ENCODE peak calls at places on chromosomes 16 and 17, in seven cellular contexts. J is A549, C is AG09309, M is tibial artery, A is heart left ventricle, Y is mammary epithelial cell, I is ascending aorta. F is an unnamed sample.

GRCh38 chr16:71353736-71354135 is 4.8 kb upstream of the CALB2 start:
- DNase-seq in J (no peak), C (no peak), M (no peak), A (no peak), Y (no peak), I (no peak), F (no peak)

GRCh38 chr17:1643293-1643998 is 2.1 kb downstream of the SCARF1 start:
- DNase-seq in J (peak), C (no peak), M (no peak), A (no peak), Y (peak), I (no peak), F (no peak)

GRCh38 chr17:63450551-63450950 is 4.4 kb upstream of the CYB561 start:
- DNase-seq in J (no peak), C (no peak), M (no peak), A (no peak), Y (no peak), I (no peak), F (no peak)

GRCh38 chr16:23587726-23588125 is 8.4 kb downstream of the NDUFAB1 start:
- DNase-seq in J (no peak), C (peak), M (no peak), A (no peak), Y (no peak), I (no peak), F (no peak)

GRCh38 chr16:53541326-53541725 is 38.3 kb upstream of the AKTIP start:
- DNase-seq in J (no peak), C (peak), M (no peak), A (no peak), Y (no peak), I (no peak), F (no peak)

GRCh38 chr16:4089811-4090293 is 26.4 kb downstream of the ADCY9 start:
- DNase-seq in J (no peak), C (no peak), M (no peak), A (no peak), Y (no peak), I (no peak), F (no peak)

GRCh38 chr16:30186782-30187555 is 3.6 kb downstream of the CORO1A start:
- DNase-seq in J (peak), C (no peak), M (peak), A (peak), Y (peak), I (peak), F (no peak)

GRCh38 chr16:85641776-85642176 is 28.7 kb downstream of the GSE1 start:
- DNase-seq in J (peak), C (no peak), M (no peak), A (peak), Y (peak), I (peak), F (no peak)

GRCh38 chr16:29990033-29990432 is 5.4 kb downstream of the HIRIP3 start:
- DNase-seq in J (no peak), C (no peak), M (no peak), A (no peak), Y (no peak), I (no peak), F (no peak)

GRCh38 chr16:57575468-57576277 is 33.2 kb downstream of the ADGRG5 start:
- DNase-seq in J (no peak), C (no peak), M (peak), A (no peak), Y (no peak), I (no peak), F (no peak)

GRCh38 chr17:17508019-17508535 is 11.9 kb upstream of the RASD1 start:
- DNase-seq in J (no peak), C (no peak), M (no peak), A (peak), Y (no peak), I (no peak), F (no peak)

GRCh38 chr16:58885528-58886170 is 151.5 kb upstream of the GOT2 start:
- DNase-seq in J (no peak), C (no peak), M (no peak), A (no peak), Y (peak), I (no peak), F (no peak)

GRCh38 chr17:20791626-20792025 is 212.1 kb downstream of the CDRT15L2 start:
- DNase-seq in J (no peak), C (no peak), M (no peak), A (no peak), Y (no peak), I (no peak), F (no peak)

GRCh38 chr17:76547183-76547641 is 7.4 kb downstream of the PRCD start:
- DNase-seq in J (peak), C (no peak), M (peak), A (peak), Y (no peak), I (peak), F (no peak)

GRCh38 chr16:56211471-56211944 is 20.2 kb downstream of the GNAO1 start:
- DNase-seq in J (no peak), C (no peak), M (no peak), A (no peak), Y (no peak), I (no peak), F (no peak)

GRCh38 chr16:66426112-66427035 is 721 bp upstream of the BEAN1 start:
- DNase-seq in J (no peak), C (no peak), M (peak), A (no peak), Y (no peak), I (peak), F (no peak)
- H3K4me3 ChIP-seq in J (peak), C (peak), M (peak), A (peak), Y (peak), I (peak), F (peak)

GRCh38 chr17:75285123-75285522 is 4.1 kb downstream of the SLC25A19 start:
- DNase-seq in J (no peak), C (no peak), M (no peak), A (no peak), Y (no peak), I (no peak), F (no peak)
- TF ChIP-seq CTCF in J (no peak), C (no peak), M (no peak), A (no peak), Y (no peak), I (no peak), F (no peak)

GRCh38 chr17:7589204-7589868 is 558 bp downstream of the SOX15 start:
- DNase-seq in J (peak), C (peak), M (peak), A (peak), Y (peak), I (peak), F (no peak)
- H3K4me3 ChIP-seq in J (no peak), C (peak), M (peak), A (peak), Y (peak), I (peak), F (peak)

GRCh38 chr16:76639685-76640289 is 362.6 kb downstream of the CNTNAP4 start:
- DNase-seq in J (peak), C (no peak), M (no peak), A (no peak), Y (peak), I (no peak), F (peak)
- TF ChIP-seq CTCF in J (peak), C (no peak), M (no peak), A (no peak), Y (peak), I (no peak), F (peak)

DNA sequence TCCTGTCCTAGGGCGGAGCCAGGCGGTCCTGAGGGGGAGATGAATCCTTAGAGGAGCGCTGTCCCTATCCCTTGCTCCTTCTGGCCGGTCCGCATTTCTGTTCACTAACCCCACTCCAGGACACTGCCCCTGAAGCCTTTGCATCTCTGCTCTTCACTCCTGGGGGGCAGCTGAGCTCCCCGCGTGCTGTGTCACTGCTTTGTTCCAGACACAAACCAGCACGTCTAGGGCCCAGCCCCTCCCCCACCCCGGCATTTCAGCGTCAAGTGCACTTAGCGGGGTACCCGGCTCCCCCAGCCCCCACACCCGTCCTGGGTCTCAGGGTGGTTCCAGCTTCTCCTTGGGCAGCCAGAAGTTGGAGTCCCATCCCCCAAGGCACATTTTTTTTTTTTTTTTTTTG is 8.9 kb downstream of the CORO6 start:
- DNase-seq in J (no peak), C (no peak), M (peak), A (peak), Y (no peak), I (no peak), F (no peak)
- H3K4me3 ChIP-seq in J (peak), C (peak), M (peak), A (peak), Y (no peak), I (peak), F (peak)

DNA sequence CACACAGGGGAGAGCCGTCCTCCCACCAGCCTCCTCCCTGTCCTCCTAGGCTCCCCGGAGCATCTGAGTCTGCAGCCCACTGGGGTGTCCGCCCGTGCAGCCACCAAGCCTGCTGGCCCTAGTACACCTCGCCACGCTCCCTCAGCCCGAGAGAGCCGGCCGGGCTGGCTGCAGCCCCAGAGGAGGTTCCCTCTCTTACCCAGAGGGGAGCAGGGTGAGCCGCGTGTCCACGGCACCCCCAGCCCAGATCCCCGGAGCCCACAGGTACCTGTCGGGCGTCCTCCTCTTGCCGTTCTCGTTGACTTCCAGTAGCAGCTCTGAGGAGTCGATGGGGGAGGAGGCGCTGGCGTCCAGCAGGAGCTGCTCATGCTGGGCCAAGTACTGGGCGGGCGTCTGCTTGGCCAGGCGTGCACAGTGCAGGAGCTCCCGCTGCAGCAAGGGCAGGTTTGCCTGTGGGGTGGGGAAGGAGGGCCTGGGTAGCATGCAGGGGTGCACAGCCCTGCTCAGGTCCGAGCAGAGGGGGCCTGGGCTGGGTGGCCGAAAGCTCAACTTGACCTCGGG is 19.3 kb upstream of the PABPN1L start:
- DNase-seq in J (no peak), C (no peak), M (no peak), A (no peak), Y (no peak), I (no peak), F (no peak)
- TF ChIP-seq CTCF in J (no peak), C (no peak), M (no peak), A (no peak), Y (no peak), I (no peak), F (no peak)

GRCh38 chr16:82651921-82652601 is 25.3 kb downstream of the CDH13 start:
- DNase-seq in J (no peak), C (no peak), M (no peak), A (no peak), Y (no peak), I (no peak), F (no peak)
- H3K4me3 ChIP-seq in J (no peak), C (no peak), M (no peak), A (peak), Y (no peak), I (no peak), F (no peak)

GRCh38 chr16:10616744-10617640 is 36.6 kb upstream of the EMP2 start:
- DNase-seq in J (peak), C (no peak), M (no peak), A (peak), Y (peak), I (no peak), F (no peak)
- TF ChIP-seq CTCF in J (no peak), C (no peak), M (no peak), A (peak), Y (peak), I (no peak), F (no peak)

GRCh38 chr17:68033636-68034451 is 1.7 kb upstream of the KPNA2 start:
- DNase-seq in J (peak), C (no peak), M (no peak), A (no peak), Y (no peak), I (no peak), F (peak)
- H3K4me3 ChIP-seq in J (peak), C (no peak), M (no peak), A (no peak), Y (no peak), I (no peak), F (no peak)

F was measured in epithelial cell of proximal tubule.